ENCODE peak calls at places on chromosomes 1 and 21, in six cellular contexts. One of them, this sample, is unnamed.

GRCh38 chr1:160095382-160096105 is 2.9 kb downstream of the IGSF8 start:
- DNase-seq in NCI-H774: no peak
- DNase-seq in amniotic stem cell: no peak
- DNase-seq in iris pigment epithelial cell: no peak
- DNase-seq in activated CD4-positive, alpha-beta T cell treated with anti-CD3 and anti-CD28 coated beads, Interleukin-2, amount 50 U/mL, for 24 hours: no peak
- DNase-seq in heart right ventricle: no peak
- DNase-seq in this sample: no peak

GRCh38 chr1:3457910-3458621 is 3.6 kb downstream of the ARHGEF16 start:
- DNase-seq in NCI-H774: no peak
- DNase-seq in amniotic stem cell: no peak
- DNase-seq in iris pigment epithelial cell: no peak
- DNase-seq in activated CD4-positive, alpha-beta T cell treated with anti-CD3 and anti-CD28 coated beads, Interleukin-2, amount 50 U/mL, for 24 hours: no peak
- DNase-seq in heart right ventricle: peak
- DNase-seq in this sample: no peak

GRCh38 chr21:42737969-42738590 is 84.7 kb downstream of the PDE9A start:
- DNase-seq in NCI-H774: no peak
- DNase-seq in amniotic stem cell: no peak
- DNase-seq in iris pigment epithelial cell: peak
- DNase-seq in activated CD4-positive, alpha-beta T cell treated with anti-CD3 and anti-CD28 coated beads, Interleukin-2, amount 50 U/mL, for 24 hours: no peak
- DNase-seq in heart right ventricle: peak
- DNase-seq in this sample: no peak

GRCh38 chr1:115647000-115647399 is 5.2 kb downstream of the VANGL1 start:
- DNase-seq in NCI-H774: no peak
- DNase-seq in amniotic stem cell: no peak
- DNase-seq in iris pigment epithelial cell: peak
- DNase-seq in activated CD4-positive, alpha-beta T cell treated with anti-CD3 and anti-CD28 coated beads, Interleukin-2, amount 50 U/mL, for 24 hours: no peak
- DNase-seq in heart right ventricle: no peak
- DNase-seq in this sample: no peak

GRCh38 chr21:24955275-24955961 is 651.9 kb downstream of the MRPL39 start:
- DNase-seq in NCI-H774: no peak
- DNase-seq in amniotic stem cell: no peak
- DNase-seq in iris pigment epithelial cell: no peak
- DNase-seq in activated CD4-positive, alpha-beta T cell treated with anti-CD3 and anti-CD28 coated beads, Interleukin-2, amount 50 U/mL, for 24 hours: no peak
- DNase-seq in heart right ventricle: no peak
- DNase-seq in this sample: no peak

GRCh38 chr1:182875889-182876288 is 36.7 kb downstream of the DHX9 start:
- DNase-seq in NCI-H774: no peak
- DNase-seq in amniotic stem cell: no peak
- DNase-seq in iris pigment epithelial cell: no peak
- DNase-seq in activated CD4-positive, alpha-beta T cell treated with anti-CD3 and anti-CD28 coated beads, Interleukin-2, amount 50 U/mL, for 24 hours: no peak
- DNase-seq in heart right ventricle: no peak
- DNase-seq in this sample: no peak

GRCh38 chr1:54887665-54888071 is 673 bp upstream of the DHCR24 start:
- DNase-seq in NCI-H774: peak
- DNase-seq in amniotic stem cell: no peak
- DNase-seq in iris pigment epithelial cell: no peak
- DNase-seq in activated CD4-positive, alpha-beta T cell treated with anti-CD3 and anti-CD28 coated beads, Interleukin-2, amount 50 U/mL, for 24 hours: no peak
- DNase-seq in heart right ventricle: no peak
- DNase-seq in this sample: no peak

GRCh38 chr21:38377165-38378093 is 120.6 kb downstream of the KCNJ15 start:
- DNase-seq in NCI-H774: no peak
- DNase-seq in amniotic stem cell: no peak
- DNase-seq in iris pigment epithelial cell: no peak
- DNase-seq in activated CD4-positive, alpha-beta T cell treated with anti-CD3 and anti-CD28 coated beads, Interleukin-2, amount 50 U/mL, for 24 hours: no peak
- DNase-seq in heart right ventricle: no peak
- DNase-seq in this sample: no peak

GRCh38 chr1:231866392-231867331 is 240.1 kb downstream of the DISC1 start:
- DNase-seq in NCI-H774: peak
- DNase-seq in amniotic stem cell: no peak
- DNase-seq in iris pigment epithelial cell: peak
- DNase-seq in activated CD4-positive, alpha-beta T cell treated with anti-CD3 and anti-CD28 coated beads, Interleukin-2, amount 50 U/mL, for 24 hours: peak
- DNase-seq in heart right ventricle: peak
- DNase-seq in this sample: peak

GRCh38 chr1:235357485-235358378 is 9.5 kb upstream of the TBCE start:
- DNase-seq in NCI-H774: no peak
- DNase-seq in amniotic stem cell: no peak
- DNase-seq in iris pigment epithelial cell: no peak
- DNase-seq in activated CD4-positive, alpha-beta T cell treated with anti-CD3 and anti-CD28 coated beads, Interleukin-2, amount 50 U/mL, for 24 hours: no peak
- DNase-seq in heart right ventricle: no peak
- DNase-seq in this sample: no peak

GRCh38 chr1:30319765-30320580 is 403.4 kb downstream of the MATN1 start:
- DNase-seq in NCI-H774: no peak
- DNase-seq in amniotic stem cell: no peak
- DNase-seq in iris pigment epithelial cell: no peak
- DNase-seq in activated CD4-positive, alpha-beta T cell treated with anti-CD3 and anti-CD28 coated beads, Interleukin-2, amount 50 U/mL, for 24 hours: no peak
- DNase-seq in heart right ventricle: no peak
- DNase-seq in this sample: no peak

GRCh38 chr1:222815367-222815765 is 527 bp downstream of the DISP1 start:
- DNase-seq in NCI-H774: peak
- DNase-seq in amniotic stem cell: no peak
- DNase-seq in iris pigment epithelial cell: peak
- DNase-seq in activated CD4-positive, alpha-beta T cell treated with anti-CD3 and anti-CD28 coated beads, Interleukin-2, amount 50 U/mL, for 24 hours: peak
- DNase-seq in heart right ventricle: no peak
- DNase-seq in this sample: no peak

GRCh38 chr1:92795166-92795565 is 10.3 kb upstream of the EVI5 start:
- DNase-seq in NCI-H774: no peak
- DNase-seq in amniotic stem cell: peak
- DNase-seq in iris pigment epithelial cell: peak
- DNase-seq in activated CD4-positive, alpha-beta T cell treated with anti-CD3 and anti-CD28 coated beads, Interleukin-2, amount 50 U/mL, for 24 hours: no peak
- DNase-seq in heart right ventricle: no peak
- DNase-seq in this sample: peak

GRCh38 chr1:25526753-25527152 is 16.7 kb upstream of the LDLRAP1 start:
- DNase-seq in NCI-H774: no peak
- DNase-seq in amniotic stem cell: no peak
- DNase-seq in iris pigment epithelial cell: no peak
- DNase-seq in activated CD4-positive, alpha-beta T cell treated with anti-CD3 and anti-CD28 coated beads, Interleukin-2, amount 50 U/mL, for 24 hours: no peak
- DNase-seq in heart right ventricle: no peak
- DNase-seq in this sample: no peak

GRCh38 chr1:17553970-17554369 is 14.5 kb downstream of the ARHGEF10L start:
- DNase-seq in NCI-H774: no peak
- DNase-seq in amniotic stem cell: peak
- DNase-seq in iris pigment epithelial cell: peak
- DNase-seq in activated CD4-positive, alpha-beta T cell treated with anti-CD3 and anti-CD28 coated beads, Interleukin-2, amount 50 U/mL, for 24 hours: no peak
- DNase-seq in heart right ventricle: no peak
- DNase-seq in this sample: no peak

GRCh38 chr1:102174259-102174863 is 177.6 kb upstream of the OLFM3 start:
- DNase-seq in NCI-H774: no peak
- DNase-seq in amniotic stem cell: no peak
- DNase-seq in iris pigment epithelial cell: no peak
- DNase-seq in activated CD4-positive, alpha-beta T cell treated with anti-CD3 and anti-CD28 coated beads, Interleukin-2, amount 50 U/mL, for 24 hours: no peak
- DNase-seq in heart right ventricle: no peak
- DNase-seq in this sample: no peak

GRCh38 chr1:25844485-25845337 is 14.5 kb downstream of the AUNIP start:
- DNase-seq in NCI-H774: no peak
- DNase-seq in amniotic stem cell: no peak
- DNase-seq in iris pigment epithelial cell: no peak
- DNase-seq in activated CD4-positive, alpha-beta T cell treated with anti-CD3 and anti-CD28 coated beads, Interleukin-2, amount 50 U/mL, for 24 hours: no peak
- DNase-seq in heart right ventricle: no peak
- DNase-seq in this sample: no peak

GRCh38 chr1:33918368-33918767 is 54.5 kb downstream of the HMGB4 start:
- DNase-seq in NCI-H774: no peak
- DNase-seq in amniotic stem cell: peak
- DNase-seq in iris pigment epithelial cell: peak
- DNase-seq in activated CD4-positive, alpha-beta T cell treated with anti-CD3 and anti-CD28 coated beads, Interleukin-2, amount 50 U/mL, for 24 hours: no peak
- DNase-seq in heart right ventricle: no peak
- DNase-seq in this sample: no peak

GRCh38 chr1:221777434-221778072 is 35.7 kb upstream of the DUSP10 start:
- DNase-seq in NCI-H774: no peak
- DNase-seq in amniotic stem cell: no peak
- DNase-seq in iris pigment epithelial cell: no peak
- DNase-seq in activated CD4-positive, alpha-beta T cell treated with anti-CD3 and anti-CD28 coated beads, Interleukin-2, amount 50 U/mL, for 24 hours: peak
- DNase-seq in heart right ventricle: no peak
- DNase-seq in this sample: no peak

GRCh38 chr1:76687324-76688018 is 179.8 kb upstream of the ST6GALNAC5 start:
- DNase-seq in NCI-H774: peak
- DNase-seq in amniotic stem cell: no peak
- DNase-seq in iris pigment epithelial cell: no peak
- DNase-seq in activated CD4-positive, alpha-beta T cell treated with anti-CD3 and anti-CD28 coated beads, Interleukin-2, amount 50 U/mL, for 24 hours: no peak
- DNase-seq in heart right ventricle: no peak
- DNase-seq in this sample: no peak

GRCh38 chr1:94514095-94514727 is 27.3 kb downstream of the F3 start:
- DNase-seq in NCI-H774: no peak
- DNase-seq in amniotic stem cell: no peak
- DNase-seq in iris pigment epithelial cell: no peak
- DNase-seq in activated CD4-positive, alpha-beta T cell treated with anti-CD3 and anti-CD28 coated beads, Interleukin-2, amount 50 U/mL, for 24 hours: no peak
- DNase-seq in heart right ventricle: no peak
- DNase-seq in this sample: no peak

GRCh38 chr1:246476771-246477170 is 30.3 kb downstream of the SMYD3 start:
- DNase-seq in NCI-H774: no peak
- DNase-seq in amniotic stem cell: no peak
- DNase-seq in iris pigment epithelial cell: peak
- DNase-seq in activated CD4-positive, alpha-beta T cell treated with anti-CD3 and anti-CD28 coated beads, Interleukin-2, amount 50 U/mL, for 24 hours: no peak
- DNase-seq in heart right ventricle: no peak
- DNase-seq in this sample: no peak

GRCh38 chr1:154578058-154578418 is 10.5 kb downstream of the CHRNB2 start:
- DNase-seq in NCI-H774: no peak
- DNase-seq in amniotic stem cell: no peak
- DNase-seq in iris pigment epithelial cell: no peak
- DNase-seq in activated CD4-positive, alpha-beta T cell treated with anti-CD3 and anti-CD28 coated beads, Interleukin-2, amount 50 U/mL, for 24 hours: no peak
- DNase-seq in heart right ventricle: no peak
- DNase-seq in this sample: no peak

GRCh38 chr21:43188712-43189151 is 19.9 kb downstream of the CRYAA start:
- DNase-seq in NCI-H774: no peak
- DNase-seq in amniotic stem cell: no peak
- DNase-seq in iris pigment epithelial cell: no peak
- DNase-seq in activated CD4-positive, alpha-beta T cell treated with anti-CD3 and anti-CD28 coated beads, Interleukin-2, amount 50 U/mL, for 24 hours: no peak
- DNase-seq in heart right ventricle: peak
- DNase-seq in this sample: no peak

GRCh38 chr1:6419803-6420593 is at the start of gene HES2:
- DNase-seq in NCI-H774: no peak
- DNase-seq in amniotic stem cell: no peak
- DNase-seq in iris pigment epithelial cell: no peak
- DNase-seq in activated CD4-positive, alpha-beta T cell treated with anti-CD3 and anti-CD28 coated beads, Interleukin-2, amount 50 U/mL, for 24 hours: no peak
- DNase-seq in heart right ventricle: no peak
- DNase-seq in this sample: no peak

GRCh38 chr1:108141604-108142003 is 58.5 kb downstream of the SLC25A24 start:
- DNase-seq in NCI-H774: no peak
- DNase-seq in amniotic stem cell: peak
- DNase-seq in iris pigment epithelial cell: peak
- DNase-seq in activated CD4-positive, alpha-beta T cell treated with anti-CD3 and anti-CD28 coated beads, Interleukin-2, amount 50 U/mL, for 24 hours: no peak
- DNase-seq in heart right ventricle: no peak
- DNase-seq in this sample: peak

GRCh38 chr1:151839457-151840409 is at the start of gene C2CD4D:
- DNase-seq in NCI-H774: peak
- DNase-seq in amniotic stem cell: no peak
- DNase-seq in iris pigment epithelial cell: peak
- DNase-seq in activated CD4-positive, alpha-beta T cell treated with anti-CD3 and anti-CD28 coated beads, Interleukin-2, amount 50 U/mL, for 24 hours: peak
- DNase-seq in heart right ventricle: peak
- DNase-seq in this sample: no peak

GRCh38 chr1:55610203-55610602 is 395.0 kb upstream of the USP24 start:
- DNase-seq in NCI-H774: no peak
- DNase-seq in amniotic stem cell: no peak
- DNase-seq in iris pigment epithelial cell: no peak
- DNase-seq in activated CD4-positive, alpha-beta T cell treated with anti-CD3 and anti-CD28 coated beads, Interleukin-2, amount 50 U/mL, for 24 hours: no peak
- DNase-seq in heart right ventricle: no peak
- DNase-seq in this sample: no peak

GRCh38 chr1:57401671-57402070 is 22.2 kb downstream of the DAB1 start:
- DNase-seq in NCI-H774: no peak
- DNase-seq in amniotic stem cell: no peak
- DNase-seq in iris pigment epithelial cell: no peak
- DNase-seq in activated CD4-positive, alpha-beta T cell treated with anti-CD3 and anti-CD28 coated beads, Interleukin-2, amount 50 U/mL, for 24 hours: no peak
- DNase-seq in heart right ventricle: no peak
- DNase-seq in this sample: no peak

GRCh38 chr1:38451541-38451993 is 405.0 kb upstream of the POU3F1 start:
- DNase-seq in NCI-H774: no peak
- DNase-seq in amniotic stem cell: no peak
- DNase-seq in iris pigment epithelial cell: peak
- DNase-seq in activated CD4-positive, alpha-beta T cell treated with anti-CD3 and anti-CD28 coated beads, Interleukin-2, amount 50 U/mL, for 24 hours: no peak
- DNase-seq in heart right ventricle: no peak
- DNase-seq in this sample: no peak

GRCh38 chr21:39556176-39556575 is 56.6 kb upstream of the B3GALT5 start:
- DNase-seq in NCI-H774: peak
- DNase-seq in amniotic stem cell: no peak
- DNase-seq in iris pigment epithelial cell: no peak
- DNase-seq in activated CD4-positive, alpha-beta T cell treated with anti-CD3 and anti-CD28 coated beads, Interleukin-2, amount 50 U/mL, for 24 hours: no peak
- DNase-seq in heart right ventricle: no peak
- DNase-seq in this sample: no peak

GRCh38 chr21:45989355-45990048 is 7.9 kb downstream of the COL6A1 start:
- DNase-seq in NCI-H774: no peak
- DNase-seq in amniotic stem cell: no peak
- DNase-seq in iris pigment epithelial cell: no peak
- DNase-seq in activated CD4-positive, alpha-beta T cell treated with anti-CD3 and anti-CD28 coated beads, Interleukin-2, amount 50 U/mL, for 24 hours: no peak
- DNase-seq in heart right ventricle: no peak
- DNase-seq in this sample: no peak

GRCh38 chr1:115456441-115456961 is 118.5 kb upstream of the NGF start:
- DNase-seq in NCI-H774: no peak
- DNase-seq in amniotic stem cell: no peak
- DNase-seq in iris pigment epithelial cell: peak
- DNase-seq in activated CD4-positive, alpha-beta T cell treated with anti-CD3 and anti-CD28 coated beads, Interleukin-2, amount 50 U/mL, for 24 hours: no peak
- DNase-seq in heart right ventricle: no peak
- DNase-seq in this sample: no peak

GRCh38 chr1:12502300-12503109 is 115.5 kb downstream of the DHRS3 start:
- DNase-seq in NCI-H774: no peak
- DNase-seq in amniotic stem cell: no peak
- DNase-seq in iris pigment epithelial cell: no peak
- DNase-seq in activated CD4-positive, alpha-beta T cell treated with anti-CD3 and anti-CD28 coated beads, Interleukin-2, amount 50 U/mL, for 24 hours: no peak
- DNase-seq in heart right ventricle: no peak
- DNase-seq in this sample: no peak

GRCh38 chr1:5994713-5995621 is 2.7 kb upstream of the NPHP4 start:
- DNase-seq in NCI-H774: no peak
- DNase-seq in amniotic stem cell: no peak
- DNase-seq in iris pigment epithelial cell: no peak
- DNase-seq in activated CD4-positive, alpha-beta T cell treated with anti-CD3 and anti-CD28 coated beads, Interleukin-2, amount 50 U/mL, for 24 hours: peak
- DNase-seq in heart right ventricle: peak
- DNase-seq in this sample: no peak

GRCh38 chr1:65148548-65149390 is 766 bp downstream of the AK4 start:
- DNase-seq in NCI-H774: peak
- DNase-seq in amniotic stem cell: no peak
- DNase-seq in iris pigment epithelial cell: peak
- DNase-seq in activated CD4-positive, alpha-beta T cell treated with anti-CD3 and anti-CD28 coated beads, Interleukin-2, amount 50 U/mL, for 24 hours: peak
- DNase-seq in heart right ventricle: peak
- DNase-seq in this sample: no peak

This sample was measured in fibroblast of the conjunctiva.